ENCODE peak calls at places on chromosomes 2 and 18, in seven cellular contexts. Z, R, U, H, I, V and T are unnamed samples.
A peak's percentile ranks its signal among the peaks of the same experiment; 100 is the strongest.

GRCh38 chr18:79944746-79945117 is 6.7 kb downstream of the SLC66A2 start:
- DNase-seq in H (no peak), I (no peak), Z (peak; percentile 17), V (no peak), U (no peak), R (no peak), T (no peak)

GRCh38 chr2:162233197-162233596 is 10.0 kb downstream of the FAP start:
- DNase-seq in R (peak; percentile 76), H (no peak), U (no peak), V (no peak), I (no peak), Z (no peak), T (peak; percentile 90)

GRCh38 chr2:112691761-112692370 is 29.0 kb upstream of the NT5DC4 start:
- DNase-seq in I (peak; percentile 6), Z (peak; percentile 32), V (no peak), H (no peak), U (no peak), R (peak; percentile 49), T (peak; percentile 50)

GRCh38 chr2:70420005-70420580 is 118.2 kb upstream of the FAM136A start:
- DNase-seq in R (no peak), U (no peak), V (no peak), Z (no peak), I (no peak), H (no peak), T (no peak)

GRCh38 chr2:68937346-68938055 is 15.2 kb downstream of the GKN2 start:
- DNase-seq in R (no peak), V (no peak), I (no peak), H (no peak), Z (no peak), U (no peak), T (no peak)

GRCh38 chr2:169734172-169734847 is 678 bp downstream of the KLHL23 start:
- DNase-seq in H (no peak), U (no peak), Z (no peak), I (no peak), V (peak; percentile 74), R (no peak), T (no peak)

GRCh38 chr18:59049726-59050660 is 89.7 kb upstream of the SEC11C start:
- DNase-seq in Z (peak; percentile 21), V (no peak), U (no peak), I (no peak), H (no peak), R (no peak), T (no peak)

GRCh38 chr18:66558773-66559172 is 45.1 kb downstream of the CDH19 start:
- DNase-seq in H (no peak), Z (no peak), U (no peak), R (no peak), I (no peak), V (no peak), T (peak; percentile 77)

GRCh38 chr2:54965425-54965824 is 84.8 kb downstream of the RTN4 start:
- DNase-seq in R (no peak), V (no peak), U (no peak), Z (no peak), H (no peak), I (no peak), T (no peak)

GRCh38 chr2:46388873-46389272 is 90.5 kb upstream of the TMEM247 start:
- DNase-seq in U (no peak), V (no peak), I (no peak), H (no peak), Z (no peak), R (no peak), T (no peak)

GRCh38 chr2:8044046-8044594 is 637.7 kb upstream of the ID2 start:
- DNase-seq in R (no peak), H (no peak), Z (no peak), U (no peak), I (no peak), V (no peak), T (no peak)